ENCODE peak calls at places on chromosome 6, in four cellular contexts. H, B, M and L are unnamed samples.

GRCh38 chr6:163186527-163186926 is 228.0 kb upstream of the QKI start:
- DNase-seq in M (no peak), H (no peak), B (no peak), L (no peak)

GRCh38 chr6:158649289-158650143 is at the start of gene SYTL3:
- DNase-seq in M (peak; percentile 57), B (peak; percentile 58), H (no peak), L (peak; percentile 87)

GRCh38 chr6:30411515-30412207 is 66.7 kb downstream of the RPP21 start:
- DNase-seq in B (peak; percentile 51), H (peak; percentile 55), M (no peak), L (no peak)

GRCh38 chr6:31752739-31753319 is 9.6 kb upstream of the SAPCD1 start:
- DNase-seq in H (no peak), B (peak; percentile 91), M (no peak), L (no peak)

GRCh38 chr6:170182093-170182780 is 108.6 kb downstream of the DLL1 start:
- DNase-seq in H (no peak), M (no peak), B (no peak), L (no peak)

GRCh38 chr6:138815797-138816528 is 20.1 kb downstream of the ECT2L start:
- DNase-seq in H (no peak), M (peak; percentile 59), B (peak; percentile 76), L (no peak)

GRCh38 chr6:121837545-121838229 is 402.2 kb downstream of the GJA1 start:
- DNase-seq in B (no peak), M (no peak), H (no peak), L (no peak)

GRCh38 chr6:33616113-33616512 is 5.0 kb upstream of the ITPR3 start:
- DNase-seq in B (no peak), M (no peak), H (no peak), L (no peak)

GRCh38 chr6:110622912-110623578 is 146.6 kb upstream of the SLC22A16 start:
- DNase-seq in B (no peak), H (no peak), M (no peak), L (no peak)

GRCh38 chr6:106805017-106805335 is 169.6 kb downstream of the CD24 start:
- DNase-seq in H (no peak), M (no peak), B (no peak), L (no peak)

GRCh38 chr6:106360989-106361430 is 493 bp downstream of the CRYBG1 start:
- DNase-seq in H (peak; percentile 2), M (peak; percentile 65), B (no peak), L (peak; percentile 54)

GRCh38 chr6:37258716-37259115 is 772 bp upstream of the TMEM217 start:
- DNase-seq in H (no peak), B (no peak), M (no peak), L (no peak)

GRCh38 chr6:130980310-130981032 is 82.6 kb downstream of the EPB41L2 start:
- DNase-seq in H (no peak), B (no peak), M (no peak), L (no peak)

GRCh38 chr6:109781001-109781400 is 89.9 kb downstream of the FIG4 start:
- DNase-seq in M (no peak), B (no peak), H (no peak), L (no peak)

GRCh38 chr6:132021552-132022375 is 70.6 kb upstream of the CCN2 start:
- DNase-seq in H (no peak), M (no peak), B (no peak), L (no peak)

GRCh38 chr6:132017921-132018320 is 66.7 kb upstream of the CCN2 start:
- DNase-seq in M (no peak), H (no peak), B (no peak), L (no peak)

GRCh38 chr6:132025468-132025867 is 74.3 kb upstream of the CCN2 start:
- DNase-seq in H (no peak), M (no peak), B (no peak), L (no peak)

GRCh38 chr6:132020138-132020551 is 69.0 kb upstream of the CCN2 start:
- DNase-seq in M (no peak), H (no peak), B (peak; percentile 58), L (no peak)

DNA sequence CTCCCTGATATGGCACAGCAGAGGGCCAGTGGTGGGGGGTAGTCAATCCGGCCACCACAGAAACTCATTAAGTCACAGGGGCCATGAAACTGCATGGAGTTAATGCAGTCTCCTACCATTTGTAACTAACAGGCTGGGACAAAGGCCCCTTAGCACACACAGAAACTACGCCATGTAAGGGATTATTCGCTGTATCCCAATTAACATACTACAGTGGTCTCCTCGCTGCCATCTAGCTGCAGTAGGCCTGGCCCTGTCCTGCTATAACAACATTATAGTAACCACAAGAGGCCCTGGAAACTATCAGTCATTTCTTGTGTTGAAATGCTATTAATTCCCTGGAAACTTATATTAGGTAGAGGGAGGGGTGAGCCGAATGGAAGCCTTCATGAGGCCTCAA is 72.3 kb upstream of the CCN2 start:
- DNase-seq in H (no peak), M (no peak), B (peak; percentile 4), L (no peak)
- TF ChIP-seq CTCF in H (no peak), M (no peak), B (no peak), L (no peak)

GRCh38 chr6:165488624-165489295 is 174.3 kb downstream of the PDE10A start:
- DNase-seq in H (no peak), B (no peak), M (no peak), L (no peak)
- TF ChIP-seq CTCF in H (no peak), B (no peak), M (peak; percentile 7), L (no peak)

GRCh38 chr6:89792881-89793280 is 26.7 kb downstream of the MDN1 start:
- DNase-seq in M (peak; percentile 43), B (peak; percentile 34), H (peak; percentile 18), L (no peak)
- TF ChIP-seq CTCF in M (peak; percentile 64), B (peak; percentile 45), H (peak; percentile 58), L (peak; percentile 33)

GRCh38 chr6:157134402-157135074 is 188.8 kb downstream of the TMEM242 start:
- DNase-seq in B (no peak), M (no peak), H (no peak), L (no peak)

GRCh38 chr6:157143171-157143884 is 180.0 kb downstream of the TMEM242 start:
- DNase-seq in H (no peak), B (peak; percentile 96), M (no peak), L (no peak)

GRCh38 chr6:157137501-157137900 is 185.8 kb downstream of the TMEM242 start:
- DNase-seq in B (no peak), M (no peak), H (no peak), L (no peak)

GRCh38 chr6:157135691-157136090 is 187.6 kb downstream of the TMEM242 start:
- DNase-seq in H (no peak), M (no peak), B (peak; percentile 31), L (no peak)

DNA sequence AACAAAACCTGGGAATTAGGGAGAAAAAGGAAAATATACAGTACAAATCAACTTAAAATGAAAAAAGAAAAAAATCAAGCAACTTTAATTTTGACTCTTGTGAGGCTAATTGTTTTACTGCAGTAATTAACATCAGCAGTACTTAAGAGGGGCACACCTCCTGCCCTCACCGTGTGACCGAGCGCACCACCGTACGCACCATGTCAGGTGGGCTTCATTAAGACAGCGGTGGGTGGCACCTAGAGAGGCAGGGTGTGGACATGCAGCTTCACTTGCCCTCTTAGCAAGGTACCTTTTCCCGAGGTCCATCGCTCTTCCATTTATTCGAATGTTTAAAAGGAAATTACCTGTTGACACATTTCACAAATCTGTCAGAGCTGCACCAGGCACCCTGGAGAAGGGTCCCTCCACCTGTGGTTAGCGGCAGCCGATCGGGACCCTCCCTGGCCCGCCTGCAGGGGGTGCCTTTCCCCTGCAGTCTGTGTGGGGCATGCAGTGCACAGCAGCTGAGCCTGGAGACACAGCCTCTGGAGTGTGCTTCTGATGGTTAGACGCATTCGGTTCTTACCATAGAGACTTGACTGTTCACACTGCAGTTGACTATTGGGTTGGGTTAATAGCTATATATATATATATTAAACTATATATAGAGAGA is 184.1 kb downstream of the TMEM242 start:
- DNase-seq in H (no peak), M (no peak), B (no peak), L (no peak)
- TF ChIP-seq CTCF in H (peak; percentile 51), M (no peak), B (peak; percentile 12), L (no peak)

DNA sequence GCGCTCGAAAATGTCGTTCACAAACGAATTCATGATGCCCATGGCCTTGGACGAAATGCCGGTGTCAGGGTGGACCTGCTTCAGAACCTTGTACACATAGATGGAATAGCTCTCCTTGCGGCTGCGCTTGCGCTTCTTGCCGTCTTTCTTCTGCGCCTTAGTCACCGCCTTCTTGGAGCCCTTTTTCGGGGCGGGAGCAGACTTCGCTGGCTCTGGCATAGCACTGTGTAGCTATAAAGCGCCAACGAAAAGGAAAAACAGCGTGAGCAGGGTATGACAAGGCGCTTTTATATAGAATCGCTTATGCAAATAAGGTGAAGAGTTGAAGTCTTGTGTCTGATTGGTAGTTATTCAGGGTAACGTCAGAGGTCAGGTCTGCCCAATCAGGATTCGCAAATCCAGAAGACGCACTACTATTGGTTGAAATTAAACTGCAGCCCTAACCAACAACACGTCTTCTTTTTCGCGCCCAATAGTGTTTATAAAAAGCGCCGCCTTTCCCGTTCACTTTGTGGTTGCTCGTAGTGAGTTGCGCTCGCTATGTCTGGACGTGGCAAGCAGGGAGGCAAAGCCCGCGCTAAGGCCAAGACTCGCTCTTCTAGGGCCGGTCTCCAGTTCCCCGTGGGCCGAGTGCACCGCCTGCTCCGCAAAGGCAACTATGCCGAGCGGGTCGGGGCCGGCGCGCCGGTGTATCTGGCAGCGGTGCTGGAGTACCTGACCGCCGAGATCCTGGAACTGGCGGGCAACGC is 114.8 kb upstream of the PRSS16 start:
- DNase-seq in H (peak; percentile 93), M (peak; percentile 93), B (peak; percentile 100), L (peak; percentile 86)
- TF ChIP-seq CTCF in H (no peak), M (no peak), B (no peak), L (no peak)